ENCODE peak calls at places on chromosomes 2 and 18, in four cellular contexts. V, E, Z and G are unnamed samples.

GRCh38 chr18:45935591-45936335 is 31.4 kb downstream of the EPG5 start:
- DNase-seq in V (no peak), E (no peak), Z (no peak), G (no peak)

GRCh38 chr18:23963443-23964185 is 50.9 kb upstream of the TTC39C start:
- DNase-seq in V (no peak), E (no peak), Z (no peak), G (no peak)

GRCh38 chr2:163897799-163898198 is 162.0 kb upstream of the FIGN start:
- DNase-seq in V (no peak), E (no peak), Z (no peak), G (no peak)

GRCh38 chr2:21165350-21165749 is 41.6 kb downstream of the TDRD15 start:
- DNase-seq in V (no peak), E (no peak), Z (no peak), G (no peak)

GRCh38 chr2:185610301-185610700 is 128.3 kb upstream of the FSIP2 start:
- DNase-seq in V (no peak), E (no peak), Z (no peak), G (no peak)

GRCh38 chr2:118705032-118705431 is 142.4 kb downstream of the EN1 start:
- DNase-seq in V (no peak), E (no peak), Z (no peak), G (no peak)

GRCh38 chr2:63029058-63029457 is 21.6 kb upstream of the OTX1 start:
- DNase-seq in V (no peak), E (no peak), Z (no peak), G (no peak)

GRCh38 chr2:75276093-75277055 is 77.1 kb upstream of the TACR1 start:
- DNase-seq in V (no peak), E (no peak), Z (no peak), G (peak)

GRCh38 chr18:13451208-13451530 is 232.6 kb downstream of the LDLRAD4 start:
- DNase-seq in V (no peak), E (no peak), Z (no peak), G (no peak)

GRCh38 chr2:168913495-168913894 is 12.4 kb downstream of the G6PC2 start:
- DNase-seq in V (no peak), E (no peak), Z (peak), G (no peak)

GRCh38 chr2:152342259-152343046 is 7.5 kb downstream of the FMNL2 start:
- DNase-seq in V (no peak), E (no peak), Z (no peak), G (no peak)

GRCh38 chr2:52939250-52939649 is 828.4 kb upstream of the CHAC2 start:
- DNase-seq in V (no peak), E (no peak), Z (no peak), G (no peak)

GRCh38 chr2:241701155-241701404 is 759 bp upstream of the ING5 start:
- DNase-seq in V (no peak), E (no peak), Z (no peak), G (no peak)

GRCh38 chr2:166088634-166089033 is 39.2 kb downstream of the SCN1A start:
- DNase-seq in V (no peak), E (no peak), Z (no peak), G (no peak)

GRCh38 chr2:162828545-162828944 is 10.0 kb downstream of the KCNH7 start:
- DNase-seq in V (no peak), E (no peak), Z (peak), G (peak)

GRCh38 chr2:170493698-170494097 is 221.4 kb upstream of the SP5 start:
- DNase-seq in V (no peak), E (no peak), Z (no peak), G (no peak)

GRCh38 chr18:2179498-2180183 is 391.7 kb downstream of the METTL4 start:
- DNase-seq in V (no peak), E (no peak), Z (no peak), G (no peak)

GRCh38 chr2:191926671-191927070 is 79.8 kb upstream of the CAVIN2 start:
- DNase-seq in V (no peak), E (no peak), Z (no peak), G (no peak)

GRCh38 chr18:55102958-55103456 is 143.7 kb upstream of the CCDC68 start:
- DNase-seq in V (no peak), E (no peak), Z (no peak), G (no peak)

GRCh38 chr2:218465987-218466633 is 47.2 kb downstream of the VIL1 start:
- DNase-seq in V (no peak), E (no peak), Z (no peak), G (no peak)

GRCh38 chr2:54724150-54724559 is 693 bp downstream of the EML6 start:
- DNase-seq in V (no peak), E (no peak), Z (no peak), G (no peak)

GRCh38 chr18:73199151-73199550 is 331.4 kb upstream of the NETO1 start:
- DNase-seq in V (no peak), E (no peak), Z (no peak), G (no peak)

GRCh38 chr18:9494778-9495302 is 19.5 kb downstream of the RALBP1 start:
- DNase-seq in V (no peak), E (no peak), Z (no peak), G (no peak)

GRCh38 chr18:79698668-79699335 is 19.2 kb downstream of the CTDP1 start:
- DNase-seq in V (no peak), E (no peak), Z (no peak), G (no peak)

GRCh38 chr2:59428940-59429339 is 1124.5 kb downstream of the BCL11A start:
- DNase-seq in V (no peak), E (no peak), Z (no peak), G (no peak)

GRCh38 chr2:173749315-173749714 is 215.9 kb downstream of the SP3 start:
- DNase-seq in V (no peak), E (no peak), Z (no peak), G (peak)

GRCh38 chr2:197846789-197847188 is 42.4 kb downstream of the PLCL1 start:
- DNase-seq in V (no peak), E (no peak), Z (no peak), G (no peak)

GRCh38 chr2:19205983-19206533 is 152.4 kb downstream of the OSR1 start:
- DNase-seq in V (no peak), E (no peak), Z (no peak), G (no peak)

GRCh38 chr18:9984025-9984424 is 70.2 kb downstream of the VAPA start:
- DNase-seq in V (no peak), E (no peak), Z (no peak), G (no peak)

GRCh38 chr2:9752441-9753275 is 90.6 kb upstream of the TAF1B start:
- DNase-seq in V (no peak), E (peak), Z (peak), G (no peak)

GRCh38 chr2:144707927-144708326 is 188.0 kb upstream of the ZEB2 start:
- DNase-seq in V (no peak), E (no peak), Z (no peak), G (no peak)

GRCh38 chr2:126771094-126771493 is 115.1 kb downstream of the GYPC start:
- DNase-seq in V (no peak), E (no peak), Z (no peak), G (no peak)

GRCh38 chr2:10356459-10356851 is 53.8 kb downstream of the HPCAL1 start:
- DNase-seq in V (no peak), E (no peak), Z (peak), G (no peak)

GRCh38 chr2:181070119-181070833 is 89.9 kb downstream of the UBE2E3 start:
- DNase-seq in V (no peak), E (no peak), Z (peak), G (peak)

GRCh38 chr2:223835701-223836532 is 1.5 kb downstream of the AP1S3 start:
- DNase-seq in V (no peak), E (no peak), Z (peak), G (no peak)

GRCh38 chr18:25648724-25649260 is 296.8 kb upstream of the ZNF521 start:
- DNase-seq in V (no peak), E (no peak), Z (no peak), G (no peak)

GRCh38 chr2:218961651-218962570 is 2.4 kb downstream of the CDK5R2 start:
- DNase-seq in V (no peak), E (no peak), Z (no peak), G (no peak)